ENCODE peak calls at places on chromosomes 1 and 21, in nine cellular contexts. One of them, this sample, is unnamed.

GRCh38 chr1:159141584-159142518 is 29.6 kb upstream of the CADM3 start:
- DNase-seq in renal cortical epithelial cell: no peak
- DNase-seq in epithelial cell of prostate: no peak
- DNase-seq in AG04450: no peak
- DNase-seq in Peyer's patch: no peak
- DNase-seq in stimulated activated CD4-positive, alpha-beta T cell treated with anti-CD3 and anti-CD28 coated beads, Interleukin-4, amount 100 ng/mL, for 24 hours: no peak
- DNase-seq in NCI-H2081: no peak
- DNase-seq in brain pericyte: no peak
- DNase-seq in AG08395: peak
- DNase-seq in this sample: peak

GRCh38 chr1:12409676-12410075 is 179.8 kb downstream of the VPS13D start:
- DNase-seq in NCI-H2081: no peak
- DNase-seq in epithelial cell of prostate: no peak
- DNase-seq in AG08395: no peak
- DNase-seq in stimulated activated CD4-positive, alpha-beta T cell treated with anti-CD3 and anti-CD28 coated beads, Interleukin-4, amount 100 ng/mL, for 24 hours: no peak
- DNase-seq in renal cortical epithelial cell: peak
- DNase-seq in brain pericyte: no peak
- DNase-seq in Peyer's patch: no peak
- DNase-seq in AG04450: no peak
- DNase-seq in this sample: no peak

GRCh38 chr1:225881081-225882007 is 836 bp downstream of the TMEM63A start:
- DNase-seq in renal cortical epithelial cell: peak
- DNase-seq in brain pericyte: no peak
- DNase-seq in epithelial cell of prostate: no peak
- DNase-seq in stimulated activated CD4-positive, alpha-beta T cell treated with anti-CD3 and anti-CD28 coated beads, Interleukin-4, amount 100 ng/mL, for 24 hours: peak
- DNase-seq in Peyer's patch: peak
- DNase-seq in AG04450: no peak
- DNase-seq in AG08395: peak
- DNase-seq in NCI-H2081: no peak
- DNase-seq in this sample: no peak

GRCh38 chr1:175530167-175530566 is 213.2 kb downstream of the TNR start:
- DNase-seq in brain pericyte: no peak
- DNase-seq in AG08395: no peak
- DNase-seq in renal cortical epithelial cell: no peak
- DNase-seq in NCI-H2081: no peak
- DNase-seq in AG04450: no peak
- DNase-seq in stimulated activated CD4-positive, alpha-beta T cell treated with anti-CD3 and anti-CD28 coated beads, Interleukin-4, amount 100 ng/mL, for 24 hours: no peak
- DNase-seq in epithelial cell of prostate: no peak
- DNase-seq in Peyer's patch: no peak
- DNase-seq in this sample: no peak

GRCh38 chr1:4668738-4669700 is 14.6 kb downstream of the AJAP1 start:
- DNase-seq in AG04450: no peak
- DNase-seq in NCI-H2081: no peak
- DNase-seq in stimulated activated CD4-positive, alpha-beta T cell treated with anti-CD3 and anti-CD28 coated beads, Interleukin-4, amount 100 ng/mL, for 24 hours: no peak
- DNase-seq in epithelial cell of prostate: peak
- DNase-seq in brain pericyte: no peak
- DNase-seq in Peyer's patch: no peak
- DNase-seq in renal cortical epithelial cell: peak
- DNase-seq in AG08395: no peak
- DNase-seq in this sample: no peak

GRCh38 chr1:35615440-35615839 is 25.9 kb downstream of the PSMB2 start:
- DNase-seq in NCI-H2081: peak
- DNase-seq in Peyer's patch: no peak
- DNase-seq in brain pericyte: no peak
- DNase-seq in AG04450: no peak
- DNase-seq in renal cortical epithelial cell: no peak
- DNase-seq in epithelial cell of prostate: no peak
- DNase-seq in stimulated activated CD4-positive, alpha-beta T cell treated with anti-CD3 and anti-CD28 coated beads, Interleukin-4, amount 100 ng/mL, for 24 hours: no peak
- DNase-seq in AG08395: no peak
- DNase-seq in this sample: no peak

GRCh38 chr1:98389809-98390208 is 271.7 kb upstream of the SNX7 start:
- DNase-seq in brain pericyte: no peak
- DNase-seq in renal cortical epithelial cell: peak
- DNase-seq in epithelial cell of prostate: no peak
- DNase-seq in AG04450: peak
- DNase-seq in NCI-H2081: no peak
- DNase-seq in Peyer's patch: no peak
- DNase-seq in AG08395: peak
- DNase-seq in stimulated activated CD4-positive, alpha-beta T cell treated with anti-CD3 and anti-CD28 coated beads, Interleukin-4, amount 100 ng/mL, for 24 hours: no peak
- DNase-seq in this sample: peak

GRCh38 chr1:109216662-109217061 is 2.9 kb downstream of the SARS1 start:
- DNase-seq in stimulated activated CD4-positive, alpha-beta T cell treated with anti-CD3 and anti-CD28 coated beads, Interleukin-4, amount 100 ng/mL, for 24 hours: no peak
- DNase-seq in NCI-H2081: no peak
- DNase-seq in epithelial cell of prostate: no peak
- DNase-seq in AG04450: no peak
- DNase-seq in Peyer's patch: no peak
- DNase-seq in AG08395: no peak
- DNase-seq in renal cortical epithelial cell: no peak
- DNase-seq in brain pericyte: no peak
- DNase-seq in this sample: no peak

GRCh38 chr1:188261849-188262248 is 1433.1 kb downstream of the PLA2G4A start:
- DNase-seq in Peyer's patch: no peak
- DNase-seq in brain pericyte: no peak
- DNase-seq in renal cortical epithelial cell: no peak
- DNase-seq in NCI-H2081: no peak
- DNase-seq in AG08395: no peak
- DNase-seq in AG04450: no peak
- DNase-seq in epithelial cell of prostate: no peak
- DNase-seq in stimulated activated CD4-positive, alpha-beta T cell treated with anti-CD3 and anti-CD28 coated beads, Interleukin-4, amount 100 ng/mL, for 24 hours: no peak
- DNase-seq in this sample: no peak

GRCh38 chr1:156295391-156295947 is at the start of gene GLMP:
- DNase-seq in AG04450: no peak
- DNase-seq in epithelial cell of prostate: no peak
- DNase-seq in AG08395: peak
- DNase-seq in renal cortical epithelial cell: peak
- DNase-seq in stimulated activated CD4-positive, alpha-beta T cell treated with anti-CD3 and anti-CD28 coated beads, Interleukin-4, amount 100 ng/mL, for 24 hours: peak
- DNase-seq in NCI-H2081: peak
- DNase-seq in Peyer's patch: peak
- DNase-seq in brain pericyte: no peak
- DNase-seq in this sample: peak

GRCh38 chr21:37232274-37233018 is 34.7 kb downstream of the VPS26C start:
- DNase-seq in renal cortical epithelial cell: no peak
- DNase-seq in stimulated activated CD4-positive, alpha-beta T cell treated with anti-CD3 and anti-CD28 coated beads, Interleukin-4, amount 100 ng/mL, for 24 hours: no peak
- DNase-seq in NCI-H2081: no peak
- DNase-seq in AG08395: no peak
- DNase-seq in AG04450: no peak
- DNase-seq in epithelial cell of prostate: no peak
- DNase-seq in brain pericyte: no peak
- DNase-seq in Peyer's patch: no peak
- DNase-seq in this sample: no peak

GRCh38 chr1:230254265-230254664 is 171.9 kb downstream of the PGBD5 start:
- DNase-seq in AG08395: no peak
- DNase-seq in NCI-H2081: no peak
- DNase-seq in Peyer's patch: no peak
- DNase-seq in epithelial cell of prostate: no peak
- DNase-seq in brain pericyte: no peak
- DNase-seq in stimulated activated CD4-positive, alpha-beta T cell treated with anti-CD3 and anti-CD28 coated beads, Interleukin-4, amount 100 ng/mL, for 24 hours: no peak
- DNase-seq in renal cortical epithelial cell: no peak
- DNase-seq in AG04450: no peak
- DNase-seq in this sample: no peak

GRCh38 chr1:230494026-230494425 is 67.9 kb upstream of the PGBD5 start:
- DNase-seq in stimulated activated CD4-positive, alpha-beta T cell treated with anti-CD3 and anti-CD28 coated beads, Interleukin-4, amount 100 ng/mL, for 24 hours: no peak
- DNase-seq in epithelial cell of prostate: no peak
- DNase-seq in AG08395: no peak
- DNase-seq in Peyer's patch: no peak
- DNase-seq in AG04450: no peak
- DNase-seq in renal cortical epithelial cell: no peak
- DNase-seq in NCI-H2081: no peak
- DNase-seq in brain pericyte: no peak
- DNase-seq in this sample: no peak

This sample was measured in fibroblast of the conjunctiva.